ENCODE peak calls at places on chromosome 19, in six cellular contexts. C is psoas muscle; S is NCI-H2227 treated with DMSO at 0.1 percent for 48 hours; X is stimulated activated naive B cell treated with anti-CD40 and anti-IgM and Interleukin-4, amounts not matched to agents 10 μg/mL and 1 μg/mL and 100 μg/mL, for 72 hours; L is fibroblast of mammary gland; B is frontal cortex. H is an unnamed sample.

GRCh38 chr19:3442487-3443071 is 37.7 kb downstream of the SMIM24 start:
- DNase-seq in S (no peak), B (no peak), L (no peak), X (no peak), C (no peak), H (no peak)

GRCh38 chr19:9043524-9043923 is 33.3 kb upstream of the MUC16 start:
- DNase-seq in S (no peak), X (no peak), C (no peak), B (no peak), L (no peak), H (no peak)

GRCh38 chr19:33508431-33508830 is 13.2 kb downstream of the PEPD start:
- DNase-seq in X (no peak), S (no peak), B (no peak), L (no peak), C (no peak), H (no peak)

GRCh38 chr19:10747271-10747670 is 29.4 kb downstream of the DNM2 start:
- DNase-seq in B (no peak), C (no peak), X (no peak), L (no peak), S (no peak), H (no peak)

GRCh38 chr19:17496337-17496997 is 15.0 kb upstream of the PGLS start:
- DNase-seq in L (peak), X (peak), C (peak), B (no peak), S (no peak), H (peak)

GRCh38 chr19:14648506-14648905 is 26.1 kb downstream of the ADGRE3 start:
- DNase-seq in X (no peak), C (no peak), L (no peak), B (no peak), S (no peak), H (no peak)

GRCh38 chr19:58336820-58337219 is 10.0 kb downstream of the ZSCAN22 start:
- DNase-seq in C (no peak), S (no peak), B (no peak), L (no peak), X (no peak), H (no peak)

GRCh38 chr19:29675650-29676186 is 10.5 kb downstream of the PLEKHF1 start:
- DNase-seq in B (peak), C (no peak), L (no peak), S (no peak), X (no peak), H (no peak)

GRCh38 chr19:38932425-38933179 is 1.9 kb downstream of the MRPS12 start:
- DNase-seq in L (peak), C (no peak), X (no peak), S (peak), B (no peak), H (peak)

GRCh38 chr19:10412257-10412977 is 7.9 kb upstream of the PDE4A start:
- DNase-seq in B (no peak), L (no peak), C (no peak), X (peak), S (peak), H (no peak)

GRCh38 chr19:58157045-58157728 is 6.6 kb upstream of the ZNF329 start:
- DNase-seq in B (no peak), L (no peak), S (no peak), C (no peak), X (no peak), H (no peak)

GRCh38 chr19:14066139-14066538 is 4.3 kb upstream of the PALM3 start:
- DNase-seq in C (no peak), B (no peak), L (no peak), X (no peak), S (no peak), H (no peak)

GRCh38 chr19:5665781-5666513 is 14.4 kb downstream of the MICOS13 start:
- DNase-seq in X (no peak), C (no peak), B (no peak), S (no peak), L (peak), H (peak)

GRCh38 chr19:610801-611505 is 21.3 kb downstream of the HCN2 start:
- DNase-seq in C (peak), S (no peak), L (peak), B (no peak), X (no peak), H (peak)

GRCh38 chr19:29926801-29927200 is 15.2 kb upstream of the URI1 start:
- DNase-seq in L (no peak), X (no peak), B (no peak), S (no peak), C (no peak), H (no peak)

GRCh38 chr19:42282036-42282762 is 13.1 kb downstream of the CIC start:
- DNase-seq in L (peak), X (no peak), B (no peak), C (no peak), S (peak), H (peak)

H was measured in RPMI7951.